ENCODE peak calls at places on chromosomes 13 and 19, in four cellular contexts. W, R, Q and J are unnamed samples.

GRCh38 chr13:47215741-47216140 is 318.9 kb upstream of the HTR2A start:
- DNase-seq in R (no peak), Q (peak; percentile 39), W (peak; percentile 48), J (no peak)

GRCh38 chr19:1016647-1017114 is 4.2 kb downstream of the TMEM259 start:
- DNase-seq in W (no peak), Q (no peak), R (no peak), J (no peak)

GRCh38 chr19:49389406-49389805 is 1.4 kb downstream of the KASH5 start:
- DNase-seq in Q (no peak), W (no peak), R (no peak), J (no peak)

GRCh38 chr19:16584825-16585801 is 12.9 kb upstream of the SLC35E1 start:
- DNase-seq in W (no peak), Q (peak; percentile 22), R (no peak), J (no peak)

GRCh38 chr19:36377541-36378178 is 1.3 kb downstream of the ZFP14 start:
- DNase-seq in W (no peak), Q (no peak), R (no peak), J (no peak)

GRCh38 chr19:5889288-5889971 is 14.2 kb downstream of the NDUFA11 start:
- DNase-seq in W (no peak), R (no peak), Q (no peak), J (no peak)

GRCh38 chr13:40563350-40564125 is 102.9 kb downstream of the FOXO1 start:
- DNase-seq in R (no peak), W (no peak), Q (no peak), J (no peak)

GRCh38 chr19:11033763-11034162 is 55.5 kb upstream of the LDLR start:
- DNase-seq in Q (no peak), R (no peak), W (no peak), J (no peak)

GRCh38 chr13:30791354-30791921 is 56.1 kb downstream of the ALOX5AP start:
- DNase-seq in W (no peak), R (no peak), Q (no peak), J (no peak)

GRCh38 chr13:44231786-44232516 is 141.7 kb upstream of the SERP2 start:
- DNase-seq in Q (peak; percentile 77), R (peak; percentile 83), W (peak; percentile 95), J (peak; percentile 89)

GRCh38 chr19:40686882-40687524 is 3.4 kb downstream of the NUMBL start:
- DNase-seq in W (no peak), R (no peak), Q (no peak), J (no peak)

GRCh38 chr19:38417544-38418506 is 8.2 kb downstream of the RASGRP4 start:
- DNase-seq in Q (peak; percentile 92), R (no peak), W (no peak), J (peak; percentile 77)

GRCh38 chr19:51259348-51260245 is 8.7 kb downstream of the SIGLECL1 start:
- DNase-seq in R (no peak), W (no peak), Q (peak; percentile 72), J (no peak)

GRCh38 chr19:48962849-48963165 is 2.3 kb upstream of the FTL start:
- DNase-seq in R (no peak), W (no peak), Q (peak; percentile 29), J (no peak)

GRCh38 chr13:70171151-70171550 is 62.9 kb upstream of the KLHL1 start:
- DNase-seq in Q (no peak), R (no peak), W (no peak), J (no peak)

GRCh38 chr13:98155475-98156111 is 12.7 kb downstream of the FARP1 start:
- DNase-seq in W (no peak), R (no peak), Q (no peak), J (no peak)

GRCh38 chr13:21971662-21972635 is 301.1 kb downstream of the FGF9 start:
- DNase-seq in R (no peak), Q (no peak), W (no peak), J (no peak)
- H3K27ac ChIP-seq in R (no peak overlapping the region), Q (no peak overlapping the region), W (no peak overlapping the region), J (no peak overlapping the region)

GRCh38 chr13:112709825-112710783 is 20.3 kb downstream of the ATP11A start:
- DNase-seq in R (no peak), Q (no peak), W (peak; percentile 37), J (no peak)

GRCh38 chr13:112710855-112711527 is 21.2 kb downstream of the ATP11A start:
- DNase-seq in W (peak; percentile 50), Q (no peak), R (no peak), J (no peak)

GRCh38 chr13:112712451-112712881 is 22.6 kb downstream of the ATP11A start:
- DNase-seq in R (no peak), W (peak; percentile 11), Q (no peak), J (no peak)

GRCh38 chr13:112713517-112714253 is 23.8 kb downstream of the ATP11A start:
- DNase-seq in R (no peak), Q (no peak), W (no peak), J (no peak)

GRCh38 chr13:112711528-112712265 is 21.9 kb downstream of the ATP11A start:
- DNase-seq in W (peak; percentile 90), R (peak; percentile 74), Q (peak; percentile 97), J (peak; percentile 86)
- H3K4me3 ChIP-seq in W (no peak overlapping the region), R (peak overlapping the region; percentile 9), Q (peak overlapping the region; percentile 29), J (no peak overlapping the region)

GRCh38 chr13:48410199-48410598 is 2.7 kb downstream of the LPAR6 start:
- DNase-seq in W (no peak), Q (no peak), R (no peak), J (no peak)

GRCh38 chr13:48412100-48412556 is 785 bp downstream of the LPAR6 start:
- DNase-seq in R (no peak), Q (peak; percentile 22), W (no peak), J (no peak)

GRCh38 chr13:48414501-48414900 is 1.6 kb upstream of the LPAR6 start:
- DNase-seq in Q (no peak), R (no peak), W (no peak), J (no peak)

GRCh38 chr13:48412881-48413351 is at the start of gene LPAR6:
- DNase-seq in Q (peak; percentile 35), R (no peak), W (no peak), J (no peak)

GRCh38 chr13:48411281-48412099 is 1.4 kb downstream of the LPAR6 start:
- DNase-seq in R (no peak), Q (no peak), W (no peak), J (no peak)
- H3K27ac ChIP-seq in R (peak overlapping the region; percentile 88), Q (no peak overlapping the region), W (peak overlapping the region; percentile 72), J (peak overlapping the region; percentile 70)

GRCh38 chr19:7862413-7862951 is 11.7 kb downstream of the PRR36 start:
- DNase-seq in Q (peak; percentile 97), W (peak; percentile 77), R (no peak), J (peak; percentile 73)
- H3K4me3 ChIP-seq in Q (peak overlapping the region; percentile 67), W (no peak overlapping the region), R (no peak overlapping the region), J (no peak overlapping the region)

GRCh38 chr13:109383683-109384082 is 402.7 kb downstream of the IRS2 start:
- DNase-seq in W (no peak), Q (no peak), R (no peak), J (no peak)
- H3K27ac ChIP-seq in W (peak overlapping the region; percentile 44), Q (no peak overlapping the region), R (no peak overlapping the region), J (no peak overlapping the region)

GRCh38 chr19:13100031-13100588 is 2.5 kb downstream of the LYL1 start:
- DNase-seq in W (no peak), R (no peak), Q (no peak), J (no peak)

GRCh38 chr19:13102416-13102665 is 317 bp downstream of the LYL1 start:
- DNase-seq in Q (no peak), W (no peak), R (no peak), J (no peak)

GRCh38 chr19:13101590-13102415 is 855 bp downstream of the LYL1 start:
- DNase-seq in Q (no peak), R (no peak), W (no peak), J (no peak)

GRCh38 chr19:13099073-13099999 is 3.3 kb downstream of the LYL1 start:
- DNase-seq in R (no peak), W (no peak), Q (peak; percentile 87), J (peak; percentile 76)

DNA sequence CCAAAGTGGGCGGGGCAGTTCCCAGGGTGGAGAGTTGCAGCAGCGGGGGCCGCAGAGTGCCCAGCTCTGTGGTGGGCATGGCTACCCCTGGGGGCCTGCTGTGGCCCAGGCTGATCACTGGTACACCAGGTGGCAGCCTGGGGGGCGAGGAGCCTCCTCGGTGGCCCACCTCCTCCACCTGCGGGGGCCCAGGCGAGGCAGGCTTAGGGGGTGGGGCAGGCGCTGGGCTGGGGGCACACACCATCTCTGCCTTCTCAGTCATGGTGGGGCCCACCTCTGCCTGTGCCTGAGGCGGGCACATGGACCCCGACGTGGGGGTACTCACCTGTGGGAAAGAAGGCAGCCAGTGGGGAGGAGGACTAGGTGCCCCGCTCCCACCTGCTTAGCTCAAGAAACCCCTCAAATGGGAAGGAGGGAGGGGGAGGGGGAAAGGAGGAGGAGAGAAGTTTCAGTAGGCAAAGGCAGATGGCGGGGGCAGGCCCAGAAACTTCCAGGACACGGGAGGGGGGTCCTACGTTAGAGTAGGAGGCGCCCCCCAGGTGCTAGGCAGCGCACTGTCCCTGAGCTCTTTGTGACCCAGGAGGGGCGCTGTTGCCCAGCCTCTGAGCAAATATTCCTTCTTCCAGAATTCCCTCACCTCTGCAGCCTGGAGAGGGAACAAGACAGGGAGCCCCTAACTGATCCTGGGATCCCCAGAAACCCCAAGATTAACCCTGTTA is 1.6 kb downstream of the LYL1 start:
- DNase-seq in Q (peak; percentile 76), R (no peak), W (no peak), J (no peak)
- H3K4me3 ChIP-seq in Q (no peak overlapping the region), R (peak overlapping the region; percentile 52), W (no peak overlapping the region), J (no peak overlapping the region)

GRCh38 chr19:15418112-15418587 is 638 bp downstream of the AKAP8L start:
- DNase-seq in Q (no peak), W (no peak), R (no peak), J (no peak)
- H3K27ac ChIP-seq in Q (peak overlapping the region; percentile 26), W (peak overlapping the region; percentile 51), R (peak overlapping the region; percentile 82), J (peak overlapping the region; percentile 93)

GRCh38 chr19:42123765-42124164 is 8.5 kb downstream of the POU2F2 start:
- DNase-seq in W (no peak), Q (no peak), R (no peak), J (no peak)
- H3K4me3 ChIP-seq in W (no peak overlapping the region), Q (no peak overlapping the region), R (no peak overlapping the region), J (no peak overlapping the region)

GRCh38 chr19:19626516-19627441 is 1.2 kb downstream of the LPAR2 start:
- DNase-seq in Q (no peak), R (no peak), W (no peak), J (no peak)

GRCh38 chr19:19628499-19629134 is 597 bp upstream of the LPAR2 start:
- DNase-seq in W (no peak), Q (peak; percentile 96), R (peak; percentile 52), J (no peak)

GRCh38 chr19:19630062-19630414 is 2.0 kb upstream of the LPAR2 start:
- DNase-seq in W (no peak), Q (no peak), R (no peak), J (no peak)

GRCh38 chr19:19627442-19627715 is 641 bp downstream of the LPAR2 start:
- DNase-seq in Q (no peak), R (no peak), W (no peak), J (no peak)

GRCh38 chr19:19627716-19628498 is at the start of gene LPAR2:
- DNase-seq in Q (peak; percentile 78), R (peak; percentile 50), W (no peak), J (peak; percentile 64)
- H3K27ac ChIP-seq in Q (peak within 1 kb of the TSS; percentile 98), R (peak within 1 kb of the TSS; percentile 88), W (peak within 1 kb of the TSS; percentile 81), J (peak within 1 kb of the TSS; percentile 49)